ENCODE peak calls at places on chromosomes 16 and 17, in five cellular contexts. U is T-helper 9 cell; F is naive thymus-derived CD4-positive, alpha-beta T cell; W is amniotic stem cell; Q is IMR-90. R is an unnamed sample.

GRCh38 chr16:74199066-74199841 is 97.4 kb upstream of the PSMD7 start:
- DNase-seq in U (no peak), F (no peak), W (no peak), Q (peak), R (no peak)

GRCh38 chr17:37368577-37368976 is 7.2 kb upstream of the C17orf78 start:
- DNase-seq in U (no peak), F (no peak), W (no peak), Q (peak), R (no peak)

GRCh38 chr16:78792952-78793351 is 693.5 kb downstream of the WWOX start:
- DNase-seq in U (no peak), F (no peak), W (no peak), Q (no peak), R (no peak)

GRCh38 chr17:83173180-83173996 is 94.0 kb downstream of the METRNL start:
- DNase-seq in U (no peak), F (no peak), W (no peak), Q (no peak), R (no peak)

GRCh38 chr17:48001187-48001586 is 30.3 kb downstream of the CDK5RAP3 start:
- DNase-seq in U (no peak), F (no peak), W (no peak), Q (peak), R (no peak)

GRCh38 chr17:59848778-59849177 is 44.0 kb downstream of the TUBD1 start:
- DNase-seq in U (no peak), F (no peak), W (no peak), Q (peak), R (no peak)

GRCh38 chr17:66468241-66469087 is 166.1 kb downstream of the PRKCA start:
- DNase-seq in U (no peak), F (no peak), W (no peak), Q (peak), R (no peak)

GRCh38 chr17:48746916-48747444 is 18.4 kb upstream of the HOXB13 start:
- DNase-seq in U (no peak), F (no peak), W (no peak), Q (no peak), R (no peak)

GRCh38 chr16:9049241-9049640 is 42.2 kb upstream of the HAPSTR1 start:
- DNase-seq in U (no peak), F (no peak), W (peak), Q (peak), R (no peak)

GRCh38 chr16:50617630-50618184 is 63.4 kb downstream of the SNX20 start:
- DNase-seq in U (no peak), F (no peak), W (no peak), Q (no peak), R (no peak)

GRCh38 chr17:49523196-49523595 is 28.1 kb downstream of the NGFR start:
- DNase-seq in U (no peak), F (no peak), W (no peak), Q (no peak), R (no peak)

GRCh38 chr16:15435216-15435864 is 952 bp downstream of the BMERB1 start:
- DNase-seq in U (no peak), F (no peak), W (no peak), Q (no peak), R (no peak)

GRCh38 chr16:12502671-12503070 is 301.0 kb downstream of the CPPED1 start:
- DNase-seq in U (no peak), F (no peak), W (no peak), Q (no peak), R (no peak)

GRCh38 chr16:84737658-84738057 is 37.9 kb downstream of the USP10 start:
- DNase-seq in U (no peak), F (no peak), W (no peak), Q (no peak), R (no peak)

GRCh38 chr16:84583995-84584394 is 33.9 kb downstream of the COTL1 start:
- DNase-seq in U (no peak), F (no peak), W (no peak), Q (no peak), R (no peak)

GRCh38 chr16:3246002-3246401 is 10.4 kb downstream of the MEFV start:
- DNase-seq in U (no peak), F (no peak), W (no peak), Q (no peak), R (no peak)

GRCh38 chr16:88359008-88359407 is 23.8 kb upstream of the ZNF469 start:
- DNase-seq in U (no peak), F (no peak), W (no peak), Q (no peak), R (no peak)

GRCh38 chr17:37234106-37234505 is 141.7 kb upstream of the C17orf78 start:
- DNase-seq in U (no peak), F (no peak), W (no peak), Q (peak), R (no peak)

GRCh38 chr16:1993731-1994131 is 4.0 kb downstream of the SYNGR3 start:
- DNase-seq in U (no peak), F (no peak), W (no peak), Q (peak), R (no peak)

GRCh38 chr17:67759355-67760171 is 41.8 kb downstream of the NOL11 start:
- DNase-seq in U (no peak), F (no peak), W (no peak), Q (peak), R (no peak)

R was measured in central memory CD4-positive, alpha-beta T cell.